ENCODE peak calls at places on chromosomes 5 and 9, in five cellular contexts. M is MM.1S, E is AG04450, L is brain microvascular endothelial cell, R is RWPE1. X is an unnamed sample.

GRCh38 chr5:151115272-151115905 is 34.6 kb upstream of the TNIP1 start:
- DNase-seq in L (peak), M (peak), E (no peak), R (peak), X (peak)

GRCh38 chr5:176733586-176734262 is 76.6 kb upstream of the UNC5A start:
- DNase-seq in R (no peak), L (no peak), M (no peak), E (no peak), X (no peak)

GRCh38 chr9:108162664-108163063 is 673.1 kb upstream of the KLF4 start:
- DNase-seq in L (peak), M (no peak), R (no peak), E (peak), X (peak)

GRCh38 chr5:147743012-147743411 is 39.5 kb downstream of the JAKMIP2 start:
- DNase-seq in R (no peak), E (no peak), M (no peak), L (no peak), X (no peak)

GRCh38 chr5:96113170-96113939 is 151.7 kb upstream of the ELL2 start:
- DNase-seq in R (peak), M (no peak), E (no peak), L (no peak), X (peak)

GRCh38 chr5:157718529-157718928 is 12.7 kb upstream of the THG1L start:
- DNase-seq in L (peak), E (no peak), M (peak), R (peak), X (peak)

GRCh38 chr9:93043122-93043521 is 15.4 kb upstream of the SUSD3 start:
- DNase-seq in R (no peak), E (no peak), M (no peak), L (no peak), X (no peak)

GRCh38 chr5:93874080-93874479 is 132.7 kb upstream of the POU5F2 start:
- DNase-seq in E (no peak), R (no peak), M (no peak), L (no peak), X (peak)

GRCh38 chr9:135864447-135865049 is 42.8 kb downstream of the CAMSAP1 start:
- DNase-seq in L (peak), R (peak), M (peak), E (no peak), X (peak)

GRCh38 chr5:7650755-7651154 is 200.2 kb downstream of the CFAP90 start:
- DNase-seq in R (no peak), M (no peak), L (no peak), E (no peak), X (no peak)

GRCh38 chr5:174404848-174405247 is 319.5 kb upstream of the MSX2 start:
- DNase-seq in E (no peak), M (no peak), R (no peak), L (no peak), X (no peak)

GRCh38 chr5:88281322-88281721 is 12.7 kb upstream of the TMEM161B start:
- DNase-seq in L (no peak), M (no peak), R (no peak), E (no peak), X (no peak)

GRCh38 chr5:83167506-83167905 is 90.2 kb downstream of the XRCC4 start:
- DNase-seq in R (no peak), L (no peak), E (no peak), M (no peak), X (no peak)

GRCh38 chr5:83157120-83157519 is 79.8 kb downstream of the XRCC4 start:
- DNase-seq in L (no peak), E (no peak), R (no peak), M (no peak), X (no peak)

GRCh38 chr5:83162598-83162997 is 85.3 kb downstream of the XRCC4 start:
- DNase-seq in L (no peak), M (no peak), R (no peak), E (no peak), X (no peak)
- TF ChIP-seq CTCF in L (no peak), M (no peak), R (no peak), E (no peak), X (no peak)

DNA sequence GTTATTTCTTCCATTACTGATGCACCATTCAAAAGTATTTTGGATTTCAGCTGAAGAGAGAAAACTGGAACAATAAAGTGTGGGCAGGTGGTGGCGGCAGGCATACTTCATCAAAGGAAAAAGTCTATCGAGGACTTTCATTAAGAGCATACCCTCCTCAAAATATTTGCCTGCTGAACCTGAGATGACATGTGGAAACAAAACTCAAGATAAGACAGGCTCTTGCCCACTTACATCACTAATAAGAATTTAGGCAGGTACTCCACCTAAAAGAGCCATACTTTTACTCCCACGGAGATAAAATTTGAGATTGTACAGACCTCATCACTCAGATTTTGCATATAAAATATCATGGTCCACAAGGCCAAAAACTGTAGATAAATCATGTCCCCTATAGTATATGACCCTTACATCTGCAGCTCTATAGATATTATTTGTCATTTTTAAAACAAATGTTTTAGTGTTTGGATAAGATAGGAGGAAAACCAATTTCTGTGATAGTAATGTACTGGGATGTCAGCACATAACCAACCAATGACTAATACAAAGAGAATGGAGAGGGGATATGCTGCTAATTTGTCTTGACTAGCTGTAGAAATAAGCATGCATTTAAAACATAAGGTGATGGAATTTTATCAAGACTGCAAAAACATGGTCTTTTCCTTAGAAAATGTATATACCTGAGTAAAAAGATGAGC is 730.6 kb upstream of the ZNF608 start:
- DNase-seq in L (no peak), M (no peak), E (no peak), R (peak), X (no peak)
- TF ChIP-seq CTCF in L (no peak), M (no peak), E (no peak), R (no peak), X (no peak)

GRCh38 chr9:68780377-68780707 is 75.3 kb downstream of the PIP5K1B start:
- DNase-seq in L (no peak), M (no peak), E (no peak), R (no peak), X (no peak)

GRCh38 chr9:68780735-68781134 is 75.7 kb downstream of the PIP5K1B start:
- DNase-seq in E (no peak), L (no peak), R (peak), M (peak), X (peak)

GRCh38 chr9:68778635-68779034 is 73.6 kb downstream of the PIP5K1B start:
- DNase-seq in E (no peak), M (no peak), L (no peak), R (no peak), X (no peak)

GRCh38 chr9:68781866-68782265 is 76.8 kb downstream of the PIP5K1B start:
- DNase-seq in M (no peak), R (no peak), L (no peak), E (no peak), X (no peak)

GRCh38 chr9:68779558-68780376 is 74.7 kb downstream of the PIP5K1B start:
- DNase-seq in M (peak), E (peak), L (peak), R (peak), X (peak)
- TF ChIP-seq CTCF in M (peak), E (no peak), L (peak), R (peak), X (no peak)

GRCh38 chr5:153835891-153836515 is 202.7 kb downstream of the FAM114A2 start:
- DNase-seq in M (no peak), L (no peak), R (no peak), E (no peak), X (no peak)

GRCh38 chr5:153827407-153827806 is 211.3 kb downstream of the FAM114A2 start:
- DNase-seq in R (no peak), L (no peak), M (no peak), E (no peak), X (peak)

GRCh38 chr5:153831976-153832375 is 206.7 kb downstream of the FAM114A2 start:
- DNase-seq in M (peak), L (peak), E (no peak), R (peak), X (peak)
- TF ChIP-seq CTCF in M (no peak), L (no peak), E (no peak), R (no peak), X (no peak)

X was measured in MCF 10A.